ENCODE peak calls at places on chromosomes 16 and 17, in six cellular contexts. T is MCF 10A, A is adrenal gland, O is Peyer's patch, X is WERI-Rb-1, N is kidney. G is an unnamed sample.

GRCh38 chr16:47578573-47578972 is 117.4 kb downstream of the PHKB start:
- DNase-seq in T (peak; percentile 1), A (no peak), O (no peak), X (no peak), N (no peak), G (no peak)

GRCh38 chr16:49000594-49000993 is 281.0 kb downstream of the CBLN1 start:
- DNase-seq in T (peak; percentile 39), A (no peak), O (no peak), X (no peak), N (no peak), G (peak; percentile 68)

GRCh38 chr17:79810138-79811027 is 13.5 kb upstream of the CBX8 start:
- DNase-seq in T (peak; percentile 84), A (peak; percentile 72), O (peak; percentile 82), X (peak; percentile 95), N (peak; percentile 88), G (peak; percentile 95)

GRCh38 chr17:39597372-39598046 is 10.2 kb downstream of the NEUROD2 start:
- DNase-seq in T (no peak), A (no peak), O (no peak), X (no peak), N (no peak), G (no peak)

GRCh38 chr17:28599311-28600184 is 723 bp upstream of the SPAG5 start:
- DNase-seq in T (peak; percentile 78), A (peak; percentile 67), O (peak; percentile 77), X (no peak), N (no peak), G (no peak)

GRCh38 chr16:57606847-57607501 is 21.5 kb upstream of the ADGRG1 start:
- DNase-seq in T (no peak), A (peak; percentile 12), O (no peak), X (no peak), N (peak; percentile 74), G (peak; percentile 39)

GRCh38 chr16:9134739-9135138 is 43.3 kb downstream of the HAPSTR1 start:
- DNase-seq in T (peak; percentile 69), A (peak; percentile 42), O (peak; percentile 69), X (peak; percentile 78), N (peak; percentile 69), G (peak; percentile 88)

GRCh38 chr17:68089881-68090280 is 54.3 kb downstream of the KPNA2 start:
- DNase-seq in T (peak; percentile 52), A (peak; percentile 73), O (no peak), X (no peak), N (no peak), G (peak; percentile 65)

GRCh38 chr17:73142763-73143395 is 21.9 kb upstream of the SSTR2 start:
- DNase-seq in T (no peak), A (no peak), O (no peak), X (no peak), N (no peak), G (no peak)

GRCh38 chr17:57721967-57722703 is 23.0 kb downstream of the CCDC182 start:
- DNase-seq in T (no peak), A (no peak), O (no peak), X (no peak), N (no peak), G (no peak)

GRCh38 chr17:74325743-74326379 is at the start of gene KIF19:
- DNase-seq in T (no peak), A (no peak), O (peak; percentile 69), X (no peak), N (no peak), G (peak; percentile 92)

GRCh38 chr16:9258423-9259051 is 167.1 kb downstream of the HAPSTR1 start:
- DNase-seq in T (peak; percentile 49), A (no peak), O (peak; percentile 55), X (peak; percentile 77), N (no peak), G (peak; percentile 88)

GRCh38 chr16:86261379-86261778 is 248.9 kb upstream of the FOXF1 start:
- DNase-seq in T (peak; percentile 34), A (no peak), O (no peak), X (peak; percentile 10), N (no peak), G (peak; percentile 52)

GRCh38 chr17:54898576-54898975 is 2.1 kb upstream of the TOM1L1 start:
- DNase-seq in T (no peak), A (no peak), O (no peak), X (no peak), N (no peak), G (no peak)

GRCh38 chr17:74754832-74755231 is 6.4 kb downstream of the NHERF1 start:
- DNase-seq in T (no peak), A (no peak), O (no peak), X (no peak), N (no peak), G (no peak)

GRCh38 chr16:54174201-54174600 is 112.4 kb downstream of the IRX3 start:
- DNase-seq in T (no peak), A (no peak), O (no peak), X (peak; percentile 78), N (no peak), G (peak; percentile 67)

GRCh38 chr16:62283-62682 is 8.7 kb downstream of the SNRNP25 start:
- DNase-seq in T (no peak), A (no peak), O (peak; percentile 46), X (no peak), N (no peak), G (no peak)

GRCh38 chr16:87968541-87968940 is 17.3 kb downstream of the BANP start:
- DNase-seq in T (no peak), A (no peak), O (no peak), X (no peak), N (no peak), G (no peak)

GRCh38 chr16:66544358-66544757 is 5.6 kb downstream of the TK2 start:
- DNase-seq in T (no peak), A (no peak), O (no peak), X (no peak), N (no peak), G (no peak)

GRCh38 chr17:77036136-77036840 is 104.5 kb upstream of the SEC14L1 start:
- DNase-seq in T (no peak), A (no peak), O (no peak), X (no peak), N (no peak), G (no peak)

GRCh38 chr17:77035526-77035925 is 105.2 kb upstream of the SEC14L1 start:
- DNase-seq in T (no peak), A (no peak), O (no peak), X (no peak), N (no peak), G (no peak)

GRCh38 chr17:77037943-77038342 is 102.8 kb upstream of the SEC14L1 start:
- DNase-seq in T (no peak), A (no peak), O (no peak), X (no peak), N (no peak), G (no peak)

GRCh38 chr17:77034677-77035424 is 105.9 kb upstream of the SEC14L1 start:
- DNase-seq in T (no peak), A (no peak), O (no peak), X (no peak), N (no peak), G (no peak)

GRCh38 chr17:77036841-77037381 is 103.9 kb upstream of the SEC14L1 start:
- DNase-seq in T (no peak), A (no peak), O (no peak), X (peak; percentile 79), N (no peak), G (no peak)
- TF ChIP-seq CTCF in T (no peak), A (no peak), O (no peak), X (peak; percentile 58), N (no peak), G (no peak)

GRCh38 chr17:62987136-62987535 is 21.1 kb downstream of the TANC2 start:
- DNase-seq in T (no peak), A (no peak), O (no peak), X (no peak), N (no peak), G (peak; percentile 84)
- TF ChIP-seq CTCF in T (peak; percentile 19), A (no peak), O (no peak), X (peak; percentile 65), N (no peak), G (peak; percentile 73)

DNA sequence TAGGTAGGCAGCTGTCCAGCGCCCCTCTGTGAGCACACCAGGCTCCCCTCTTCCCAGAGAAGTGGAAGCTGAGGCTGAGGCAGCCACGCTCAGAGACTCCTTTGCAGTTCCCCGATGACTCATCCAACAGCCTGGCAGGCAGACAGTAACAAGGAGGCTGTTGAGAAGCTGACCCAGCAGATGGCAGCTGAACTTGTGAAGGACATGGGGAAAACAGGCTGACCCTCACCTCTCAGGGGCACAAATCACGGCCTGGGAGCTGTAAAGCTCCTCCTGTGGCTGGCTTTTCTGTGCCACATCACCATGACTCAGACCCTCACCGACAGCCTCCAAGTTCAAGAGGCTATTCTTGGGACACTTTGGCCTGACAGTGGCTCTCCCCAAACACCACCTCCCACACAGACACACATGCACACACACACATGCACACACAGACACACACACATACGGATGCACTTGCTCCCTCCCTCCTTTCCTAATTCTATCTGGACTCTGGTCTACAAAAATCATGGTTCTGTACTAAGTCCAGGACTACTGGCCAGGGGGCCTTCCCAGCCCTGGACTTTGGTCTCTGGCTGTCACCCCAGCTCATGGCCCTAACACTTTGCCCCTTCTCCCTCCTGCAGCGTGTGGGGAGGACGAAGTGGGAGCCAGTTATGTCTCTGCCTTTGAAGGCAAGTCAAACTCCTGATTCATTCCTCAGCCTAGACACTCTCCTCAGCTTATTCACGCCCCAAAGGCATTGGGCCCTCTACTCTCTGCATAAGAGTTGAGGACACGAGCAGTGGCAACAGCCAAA is 23.2 kb downstream of the MAP3K14 start:
- DNase-seq in T (peak; percentile 95), A (peak; percentile 89), O (peak; percentile 83), X (peak; percentile 70), N (peak; percentile 87), G (peak; percentile 88)
- TF ChIP-seq CTCF in T (no peak), A (peak; percentile 10), O (no peak), X (no peak), N (peak; percentile 11), G (no peak)

GRCh38 chr17:1548032-1548431 is 14.6 kb downstream of the PITPNA start:
- DNase-seq in T (no peak), A (no peak), O (no peak), X (no peak), N (no peak), G (no peak)

GRCh38 chr17:1542316-1542715 is 20.3 kb downstream of the PITPNA start:
- DNase-seq in T (no peak), A (no peak), O (no peak), X (no peak), N (no peak), G (peak; percentile 92)

GRCh38 chr17:1545618-1546017 is 17.0 kb downstream of the PITPNA start:
- DNase-seq in T (peak; percentile 71), A (no peak), O (no peak), X (no peak), N (no peak), G (no peak)

GRCh38 chr17:1541367-1541904 is 21.2 kb downstream of the PITPNA start:
- DNase-seq in T (no peak), A (no peak), O (no peak), X (no peak), N (no peak), G (no peak)

GRCh38 chr17:1546292-1546922 is 16.2 kb downstream of the PITPNA start:
- DNase-seq in T (no peak), A (no peak), O (peak; percentile 67), X (no peak), N (no peak), G (no peak)
- TF ChIP-seq CTCF in T (no peak), A (no peak), O (no peak), X (no peak), N (no peak), G (no peak)

G was measured in endodermal cell.